ENCODE peak calls at places on chromosome 4, in five cellular contexts. I, T, K, A and E are unnamed samples.

GRCh38 chr4:185096032-185096653 is 46.9 kb upstream of the SLC25A4 start:
- DNase-seq in A (peak; percentile 49), T (peak; percentile 34), I (peak; percentile 26), K (peak; percentile 25), E (peak; percentile 56)

GRCh38 chr4:170853422-170854021 is 763.8 kb upstream of the AADAT start:
- DNase-seq in A (no peak), I (peak; percentile 36), K (peak; percentile 19), T (peak; percentile 48), E (peak; percentile 63)

GRCh38 chr4:116361782-116362181 is 723.6 kb downstream of the TRAM1L1 start:
- DNase-seq in I (no peak), T (no peak), A (no peak), K (peak; percentile 5), E (no peak)

GRCh38 chr4:24434193-24434728 is 150.1 kb downstream of the DHX15 start:
- DNase-seq in A (no peak), K (no peak), T (no peak), I (no peak), E (no peak)

GRCh38 chr4:8260656-8261111 is 8.9 kb upstream of the HTRA3 start:
- DNase-seq in I (peak; percentile 52), A (peak; percentile 23), K (no peak), T (no peak), E (no peak)

GRCh38 chr4:81343536-81343935 is 128.2 kb downstream of the RASGEF1B start:
- DNase-seq in K (no peak), A (no peak), I (no peak), T (no peak), E (no peak)

GRCh38 chr4:74654230-74654681 is 140.1 kb downstream of the BTC start:
- DNase-seq in T (peak; percentile 96), K (peak; percentile 97), A (no peak), I (peak; percentile 99), E (peak; percentile 30)

GRCh38 chr4:15652191-15652590 is 3.0 kb downstream of the FBXL5 start:
- DNase-seq in I (no peak), T (no peak), K (no peak), A (peak; percentile 14), E (no peak)

GRCh38 chr4:110869862-110870577 is 247.1 kb upstream of the PITX2 start:
- DNase-seq in K (no peak), T (peak; percentile 24), A (peak; percentile 5), I (peak; percentile 1), E (no peak)

GRCh38 chr4:84647307-84647884 is 64.5 kb downstream of the CDS1 start:
- DNase-seq in A (no peak), T (no peak), I (no peak), K (no peak), E (no peak)

GRCh38 chr4:140150886-140151699 is 2.9 kb downstream of the MAML3 start:
- DNase-seq in T (peak; percentile 79), I (peak; percentile 95), K (no peak), A (peak; percentile 96), E (peak; percentile 95)

GRCh38 chr4:118797558-118798142 is 38.3 kb downstream of the SEC24D start:
- DNase-seq in A (peak; percentile 65), I (no peak), T (no peak), K (no peak), E (no peak)

DNA sequence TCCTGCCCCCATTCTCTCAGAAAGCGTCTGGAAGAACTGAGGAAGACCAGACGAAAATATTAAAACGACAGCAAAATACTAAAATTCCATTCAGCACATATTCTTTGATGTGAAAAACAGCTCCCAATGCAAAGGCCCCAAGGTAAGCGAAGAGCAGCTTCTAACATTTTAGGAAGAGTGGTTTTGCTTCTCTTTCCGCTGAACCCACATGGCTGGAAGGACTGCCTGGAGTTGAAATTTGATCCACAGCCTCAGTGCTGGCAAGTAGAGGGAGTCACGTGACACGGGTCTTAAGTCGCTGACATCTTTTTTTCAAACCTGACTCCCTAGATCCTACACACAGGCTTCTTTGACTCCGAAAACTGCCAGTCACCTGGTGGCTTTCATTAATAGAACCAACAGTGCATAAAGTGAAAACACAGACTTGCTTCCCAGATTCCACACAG is at the start of gene FAM13A:
- DNase-seq in A (peak; percentile 92), K (peak; percentile 12), T (peak; percentile 91), I (peak; percentile 94), E (peak; percentile 81)
- TF ChIP-seq POLR2A in A (peak; percentile 70), K (no peak), T (peak; percentile 75), I (peak; percentile 8), E (no peak)

DNA sequence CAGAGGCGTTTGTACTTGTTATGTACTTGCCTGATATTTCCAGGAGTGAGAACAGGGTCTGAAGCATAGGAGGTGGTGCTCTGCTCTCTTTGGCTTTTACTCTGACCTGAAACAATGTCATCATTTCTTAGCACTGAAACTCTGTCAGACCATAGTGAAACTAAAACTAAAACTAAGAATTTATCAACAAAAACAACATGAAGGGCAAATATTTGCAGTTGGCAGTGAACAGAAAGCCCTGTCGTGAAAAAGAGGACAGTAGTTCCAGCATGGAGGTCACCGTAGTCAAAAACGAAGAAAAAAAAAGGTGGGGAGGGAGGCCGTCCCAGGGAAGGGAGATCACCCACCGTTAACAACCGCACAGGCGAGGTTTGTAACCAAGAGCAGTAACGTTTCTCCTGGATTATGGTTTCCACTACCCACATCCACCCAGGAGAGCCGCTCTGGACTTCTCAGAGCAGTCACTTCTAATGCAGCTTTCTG is 97.5 kb downstream of the ANK2 start:
- DNase-seq in A (peak; percentile 5), T (no peak), K (peak; percentile 73), I (no peak), E (no peak)
- TF ChIP-seq MAX in A (no peak), T (no peak), K (no peak), I (no peak), E (no peak)

DNA sequence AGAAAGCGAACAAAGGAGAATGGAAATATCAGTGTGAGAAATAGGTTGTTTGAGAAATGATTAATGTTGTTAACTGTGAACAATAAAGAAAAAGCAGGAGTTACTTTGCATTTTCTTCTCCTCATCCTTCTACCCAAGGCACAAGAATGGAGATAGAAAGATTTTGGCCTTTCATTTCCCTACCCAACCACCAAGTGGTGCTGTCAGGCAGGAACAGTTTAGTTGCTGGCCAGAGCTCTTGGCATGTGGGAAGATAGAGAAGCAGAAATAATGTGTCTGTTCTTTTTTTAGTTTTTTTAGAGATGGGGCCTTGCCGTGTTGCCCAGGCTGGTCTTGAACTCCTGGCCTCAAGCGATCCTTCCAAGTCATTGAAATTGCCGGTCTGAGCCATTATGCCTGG is 12.8 kb downstream of the HOPX start:
- DNase-seq in A (no peak), T (peak; percentile 8), K (no peak), I (peak; percentile 6), E (no peak)
- TF ChIP-seq CTCF in A (peak; percentile 21), T (peak; percentile 61), K (peak; percentile 40), I (no peak), E (peak; percentile 8)

GRCh38 chr4:48830706-48831531 is at the start of gene OCIAD1:
- DNase-seq in A (peak; percentile 99), T (peak; percentile 99), I (peak; percentile 98), K (peak; percentile 93), E (peak; percentile 100)
- TF ChIP-seq POLR2A in A (peak; percentile 81), T (peak; percentile 78), I (peak; percentile 52), K (peak; percentile 55), E (peak; percentile 66)

DNA sequence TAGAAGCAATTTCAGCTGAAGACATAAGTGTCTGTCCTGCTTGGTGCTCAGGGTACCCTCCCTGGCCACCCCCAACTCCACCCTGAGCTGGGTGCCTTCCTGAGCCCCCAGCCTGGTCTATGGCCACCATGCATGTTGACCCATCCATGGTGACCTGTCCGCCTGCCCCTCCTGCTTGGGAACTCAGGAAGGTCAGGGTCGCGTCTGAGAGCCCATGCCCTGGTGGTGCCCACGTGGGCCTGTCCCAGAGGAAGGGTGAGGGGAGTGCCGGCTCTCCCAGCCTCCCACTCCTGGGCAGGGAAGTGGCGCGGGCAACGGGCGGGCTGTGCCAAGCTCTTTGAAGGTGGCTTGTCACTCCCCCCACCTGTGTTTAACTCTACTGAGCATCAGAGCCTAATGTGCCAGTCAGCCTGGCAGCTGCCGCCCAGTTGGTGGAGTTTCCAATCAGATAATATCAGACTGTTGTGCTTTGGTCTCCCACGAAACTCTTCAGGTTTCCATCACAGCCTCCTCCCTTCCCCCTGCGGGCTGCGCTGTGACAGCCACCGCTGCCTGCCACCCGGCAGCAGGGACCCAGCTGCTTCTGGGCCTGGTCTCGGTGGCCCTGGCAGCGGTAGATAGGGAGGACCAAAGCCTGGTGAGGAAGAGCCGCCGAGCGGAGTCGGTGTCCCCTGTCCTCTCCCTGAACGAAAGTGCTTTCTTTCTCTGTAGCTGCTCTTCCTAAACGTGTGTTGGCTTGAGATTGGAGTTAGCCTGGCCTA is 4.8 kb downstream of the SH3BP2 start:
- DNase-seq in A (no peak), I (no peak), T (no peak), K (no peak), E (peak; percentile 13)
- TF ChIP-seq MAX in A (no peak), I (no peak), T (no peak), K (no peak), E (no peak)

DNA sequence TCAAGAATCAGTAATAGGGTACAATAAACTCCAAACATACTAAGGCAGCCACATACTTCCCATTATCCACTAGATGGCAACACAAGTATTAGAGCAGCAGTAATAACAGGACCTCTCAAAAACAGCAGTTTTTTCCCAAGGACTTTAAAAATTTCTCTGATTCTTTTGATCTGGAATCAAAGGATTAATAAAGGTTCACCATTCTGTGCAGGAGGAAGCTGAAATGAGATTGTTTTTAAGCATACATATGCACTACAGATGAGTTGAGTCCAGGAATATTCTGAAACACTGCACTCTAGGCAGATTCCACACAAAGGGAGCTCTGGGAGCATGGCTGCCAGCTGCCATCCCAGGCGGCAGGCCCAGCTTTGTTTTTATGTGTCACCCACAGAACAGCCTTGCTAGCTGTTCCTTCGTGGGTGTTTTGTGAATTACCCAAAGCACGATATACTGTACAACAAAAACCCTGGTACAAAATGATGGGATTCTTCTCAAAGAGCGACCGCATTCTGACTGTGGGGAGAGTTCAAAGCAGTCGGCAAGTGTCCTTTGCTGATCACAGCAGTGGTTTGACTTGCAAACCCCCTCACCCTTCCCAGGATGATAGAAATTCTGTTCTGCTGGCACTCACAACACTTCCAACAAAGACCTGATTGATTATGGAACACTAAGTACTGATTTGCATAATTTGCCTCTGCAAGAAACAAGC is 61.0 kb downstream of the STX18 start:
- DNase-seq in A (peak; percentile 13), I (peak; percentile 4), K (no peak), T (no peak), E (peak; percentile 13)
- TF ChIP-seq CTCF in A (no peak), I (peak; percentile 36), K (peak; percentile 47), T (peak; percentile 59), E (peak; percentile 20)